ENCODE peak calls at places on chromosomes 4 and X, in nine cellular contexts. L is T-helper 1 cell, X is nucleus accumbens, H is foreskin fibroblast, I is Calu3, D is tibial nerve, Y is A549, M is ELR, R is GM12878. Z is an unnamed sample.

GRCh38 chrX:115311139-115311538 is 21.6 kb downstream of the LUZP4 start:
- DNase-seq in L (no peak), X (no peak), H (no peak), I (no peak), D (no peak), Y (no peak), M (no peak), R (no peak), Z (no peak)

GRCh38 chr4:74540193-74540592 is 95.3 kb downstream of the AREG start:
- DNase-seq in L (no peak), X (no peak), H (peak), I (no peak), D (no peak), Y (no peak), M (peak), R (no peak), Z (no peak)

GRCh38 chrX:73562458-73562857 is 539 bp upstream of the CHIC1 start:
- DNase-seq in L (no peak), X (no peak), H (no peak), I (no peak), D (no peak), Y (peak), M (no peak), R (peak), Z (no peak)

GRCh38 chr4:185112104-185112503 is 31.0 kb upstream of the SLC25A4 start:
- DNase-seq in L (no peak), X (no peak), H (peak), I (peak), D (no peak), Y (peak), M (peak), R (no peak), Z (no peak)

GRCh38 chr4:53914313-53915016 is 149.9 kb downstream of the CHIC2 start:
- DNase-seq in L (no peak), X (no peak), H (peak), I (peak), D (no peak), Y (peak), M (peak), R (no peak), Z (no peak)

GRCh38 chrX:77446029-77446585 is 1.1 kb upstream of the FGF16 start:
- DNase-seq in L (no peak), X (no peak), H (peak), I (no peak), D (no peak), Y (no peak), M (peak), R (no peak), Z (no peak)

GRCh38 chrX:928606-929005 is 283.8 kb downstream of the CRLF2 start:
- DNase-seq in L (no peak), X (no peak), H (no peak), I (no peak), D (no peak), Y (no peak), M (no peak), R (no peak), Z (no peak)

GRCh38 chr4:30094866-30095265 is 625.3 kb upstream of the PCDH7 start:
- DNase-seq in L (no peak), X (no peak), H (peak), I (no peak), D (no peak), Y (no peak), M (peak), R (no peak), Z (no peak)

GRCh38 chrX:45517090-45517973 is 316.7 kb upstream of the DIPK2B start:
- DNase-seq in L (no peak), X (no peak), H (peak), I (peak), D (no peak), Y (peak), M (peak), R (no peak), Z (no peak)